ENCODE peak calls at places on chromosomes 6 and 20, in six cellular contexts. One of them, this sample, is unnamed. For H3K9me3, the result is how much of the 10 kb centered on the place peaks cover.

GRCh38 chr6:149642829-149643580 is 5.5 kb downstream of the KATNA1 start:
- DNase-seq in hepatocyte: no peak
- DNase-seq in CD4-positive, alpha-beta T cell: no peak
- DNase-seq in ovary: no peak
- DNase-seq in uterus: no peak
- DNase-seq in adrenal gland: no peak
- DNase-seq in this sample: no peak

GRCh38 chr6:89387516-89388222 is 24.4 kb downstream of the RRAGD start:
- DNase-seq in hepatocyte: no peak
- DNase-seq in CD4-positive, alpha-beta T cell: no peak
- DNase-seq in ovary: no peak
- DNase-seq in uterus: no peak
- DNase-seq in adrenal gland: no peak
- DNase-seq in this sample: peak

GRCh38 chr6:111238464-111239119 is 151.3 kb downstream of the SLC16A10 start:
- DNase-seq in hepatocyte: no peak
- DNase-seq in CD4-positive, alpha-beta T cell: no peak
- DNase-seq in ovary: no peak
- DNase-seq in uterus: no peak
- DNase-seq in adrenal gland: no peak
- DNase-seq in this sample: no peak

GRCh38 chr20:34365765-34366213 is 2.7 kb downstream of the ITCH start:
- DNase-seq in hepatocyte: no peak
- DNase-seq in CD4-positive, alpha-beta T cell: no peak
- DNase-seq in ovary: no peak
- DNase-seq in uterus: no peak
- DNase-seq in adrenal gland: peak
- DNase-seq in this sample: peak

GRCh38 chr6:13733178-13733851 is 21.7 kb upstream of the RANBP9 start:
- DNase-seq in hepatocyte: peak
- DNase-seq in CD4-positive, alpha-beta T cell: no peak
- DNase-seq in ovary: peak
- DNase-seq in uterus: peak
- DNase-seq in adrenal gland: peak
- DNase-seq in this sample: no peak

GRCh38 chr6:34044945-34045595 is 100.8 kb downstream of the GRM4 start:
- DNase-seq in hepatocyte: no peak
- DNase-seq in CD4-positive, alpha-beta T cell: no peak
- DNase-seq in ovary: no peak
- DNase-seq in uterus: no peak
- DNase-seq in adrenal gland: no peak
- DNase-seq in this sample: peak

GRCh38 chr20:32113861-32114260 is 4.3 kb downstream of the TM9SF4 start:
- DNase-seq in hepatocyte: no peak
- DNase-seq in CD4-positive, alpha-beta T cell: no peak
- DNase-seq in ovary: no peak
- DNase-seq in uterus: no peak
- DNase-seq in adrenal gland: no peak
- DNase-seq in this sample: no peak

GRCh38 chr6:36358235-36358915 is 21.7 kb upstream of the BNIP5 start:
- DNase-seq in hepatocyte: peak
- DNase-seq in CD4-positive, alpha-beta T cell: no peak
- DNase-seq in ovary: no peak
- DNase-seq in uterus: no peak
- DNase-seq in adrenal gland: no peak
- DNase-seq in this sample: no peak

GRCh38 chr6:140319209-140319608 is 944.8 kb upstream of the CITED2 start:
- DNase-seq in hepatocyte: peak
- DNase-seq in CD4-positive, alpha-beta T cell: no peak
- DNase-seq in ovary: no peak
- DNase-seq in uterus: no peak
- DNase-seq in adrenal gland: no peak
- DNase-seq in this sample: no peak

GRCh38 chr6:161226005-161226964 is 47.6 kb downstream of the AGPAT4 start:
- DNase-seq in hepatocyte: no peak
- DNase-seq in CD4-positive, alpha-beta T cell: no peak
- DNase-seq in ovary: no peak
- DNase-seq in uterus: no peak
- DNase-seq in adrenal gland: no peak
- DNase-seq in this sample: no peak

GRCh38 chr6:52391599-52391998 is 28.5 kb upstream of the EFHC1 start:
- DNase-seq in hepatocyte: no peak
- DNase-seq in CD4-positive, alpha-beta T cell: no peak
- DNase-seq in ovary: no peak
- DNase-seq in uterus: no peak
- DNase-seq in adrenal gland: no peak
- DNase-seq in this sample: no peak

GRCh38 chr6:105097288-105097687 is 82.5 kb downstream of the POPDC3 start:
- DNase-seq in hepatocyte: no peak
- DNase-seq in CD4-positive, alpha-beta T cell: no peak
- DNase-seq in ovary: no peak
- DNase-seq in uterus: no peak
- DNase-seq in adrenal gland: no peak
- DNase-seq in this sample: no peak

GRCh38 chr20:5612476-5613291 is 137.5 kb upstream of the SHLD1 start:
- DNase-seq in hepatocyte: no peak
- DNase-seq in CD4-positive, alpha-beta T cell: no peak
- DNase-seq in ovary: no peak
- DNase-seq in uterus: no peak
- DNase-seq in adrenal gland: peak
- DNase-seq in this sample: no peak

GRCh38 chr6:119844385-119844784 is 494.8 kb upstream of the MAN1A1 start:
- DNase-seq in hepatocyte: no peak
- DNase-seq in CD4-positive, alpha-beta T cell: no peak
- DNase-seq in ovary: no peak
- DNase-seq in uterus: no peak
- DNase-seq in adrenal gland: no peak
- DNase-seq in this sample: no peak

GRCh38 chr20:25038103-25038410 is 19.9 kb downstream of the ACSS1 start:
- DNase-seq in hepatocyte: no peak
- DNase-seq in CD4-positive, alpha-beta T cell: no peak
- DNase-seq in ovary: no peak
- DNase-seq in uterus: no peak
- DNase-seq in adrenal gland: no peak
- DNase-seq in this sample: no peak

GRCh38 chr6:151702851-151703629 is 104.4 kb upstream of the ESR1 start:
- DNase-seq in hepatocyte: no peak
- DNase-seq in CD4-positive, alpha-beta T cell: no peak
- DNase-seq in ovary: no peak
- DNase-seq in uterus: no peak
- DNase-seq in adrenal gland: no peak
- DNase-seq in this sample: no peak

GRCh38 chr20:48607544-48607865 is 220.3 kb downstream of the PREX1 start:
- DNase-seq in hepatocyte: no peak
- DNase-seq in CD4-positive, alpha-beta T cell: no peak
- DNase-seq in ovary: no peak
- DNase-seq in uterus: no peak
- DNase-seq in adrenal gland: no peak
- DNase-seq in this sample: no peak

GRCh38 chr6:75893058-75893775 is 144.2 kb downstream of the MYO6 start:
- DNase-seq in hepatocyte: peak
- DNase-seq in CD4-positive, alpha-beta T cell: no peak
- DNase-seq in ovary: no peak
- DNase-seq in uterus: no peak
- DNase-seq in adrenal gland: no peak
- DNase-seq in this sample: peak

GRCh38 chr20:50506270-50506579 is 4.0 kb upstream of the PTPN1 start:
- DNase-seq in hepatocyte: no peak
- DNase-seq in CD4-positive, alpha-beta T cell: no peak
- DNase-seq in ovary: no peak
- DNase-seq in uterus: no peak
- DNase-seq in adrenal gland: no peak
- DNase-seq in this sample: no peak

GRCh38 chr20:47099749-47100515 is 205.3 kb downstream of the EYA2 start:
- DNase-seq in hepatocyte: no peak
- DNase-seq in CD4-positive, alpha-beta T cell: no peak
- DNase-seq in ovary: no peak
- DNase-seq in uterus: peak
- DNase-seq in adrenal gland: peak
- DNase-seq in this sample: no peak
- H3K9me3 ChIP-seq in hepatocyte: under half
- H3K9me3 ChIP-seq in CD4-positive, alpha-beta T cell: under half
- H3K9me3 ChIP-seq in ovary: under half
- H3K9me3 ChIP-seq in uterus: under half
- H3K9me3 ChIP-seq in adrenal gland: under half
- H3K9me3 ChIP-seq in this sample: under half

GRCh38 chr20:36951977-36952738 is 650 bp upstream of the SAMHD1 start:
- DNase-seq in hepatocyte: no peak
- DNase-seq in CD4-positive, alpha-beta T cell: no peak
- DNase-seq in ovary: no peak
- DNase-seq in uterus: no peak
- DNase-seq in adrenal gland: no peak
- DNase-seq in this sample: no peak

GRCh38 chr20:36950432-36951197 is 893 bp downstream of the SAMHD1 start:
- DNase-seq in hepatocyte: peak
- DNase-seq in CD4-positive, alpha-beta T cell: no peak
- DNase-seq in ovary: no peak
- DNase-seq in uterus: peak
- DNase-seq in adrenal gland: no peak
- DNase-seq in this sample: peak

GRCh38 chr20:36956674-36957073 is 5.2 kb upstream of the SAMHD1 start:
- DNase-seq in hepatocyte: no peak
- DNase-seq in CD4-positive, alpha-beta T cell: no peak
- DNase-seq in ovary: no peak
- DNase-seq in uterus: no peak
- DNase-seq in adrenal gland: no peak
- DNase-seq in this sample: no peak

DNA sequence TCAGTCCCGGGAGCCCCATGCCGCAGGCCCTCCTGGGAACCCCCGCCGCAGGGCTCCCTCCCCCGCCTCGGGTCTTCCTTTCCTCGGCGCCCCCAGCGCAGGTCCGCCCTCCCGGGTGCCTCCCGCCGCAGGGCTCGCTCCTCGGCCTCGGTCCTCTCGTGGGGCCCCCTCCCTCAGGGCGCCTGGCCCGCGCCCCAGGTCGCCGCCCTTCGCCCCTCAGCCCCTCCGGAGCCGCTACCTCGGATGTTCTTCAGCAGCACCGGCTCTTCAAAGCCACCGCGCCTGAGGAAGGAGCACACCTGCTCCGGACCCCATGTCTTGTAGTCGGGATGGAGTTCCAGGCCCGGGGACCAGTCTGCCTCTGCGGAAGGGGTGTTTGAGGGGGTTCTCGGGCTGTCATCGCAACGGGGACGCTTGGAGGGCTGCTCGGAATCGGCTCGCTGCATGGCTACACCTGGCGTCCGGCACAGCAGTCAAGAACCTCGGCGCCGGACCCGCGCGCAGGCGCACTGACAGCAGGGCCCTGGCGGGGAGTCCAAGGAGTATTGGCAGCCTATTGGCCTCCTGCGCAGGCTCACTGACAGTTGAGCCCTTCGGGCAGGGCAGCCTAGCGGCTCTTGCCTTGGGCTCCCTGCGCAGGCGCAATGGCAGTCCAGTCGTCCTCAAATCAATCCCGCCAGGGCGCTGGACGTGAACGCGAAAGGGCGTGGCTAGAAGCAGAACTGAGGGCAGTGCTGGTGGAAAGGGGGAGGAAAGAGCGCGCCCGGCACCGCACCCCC is at the start of gene SAMHD1:
- DNase-seq in hepatocyte: peak
- DNase-seq in CD4-positive, alpha-beta T cell: peak
- DNase-seq in ovary: peak
- DNase-seq in uterus: peak
- DNase-seq in adrenal gland: peak
- DNase-seq in this sample: peak
- TF ChIP-seq CTCF in hepatocyte: no peak
- TF ChIP-seq CTCF in CD4-positive, alpha-beta T cell: no peak
- TF ChIP-seq CTCF in ovary: peak
- TF ChIP-seq CTCF in uterus: no peak
- TF ChIP-seq CTCF in adrenal gland: no peak
- TF ChIP-seq CTCF in this sample: no peak

DNA sequence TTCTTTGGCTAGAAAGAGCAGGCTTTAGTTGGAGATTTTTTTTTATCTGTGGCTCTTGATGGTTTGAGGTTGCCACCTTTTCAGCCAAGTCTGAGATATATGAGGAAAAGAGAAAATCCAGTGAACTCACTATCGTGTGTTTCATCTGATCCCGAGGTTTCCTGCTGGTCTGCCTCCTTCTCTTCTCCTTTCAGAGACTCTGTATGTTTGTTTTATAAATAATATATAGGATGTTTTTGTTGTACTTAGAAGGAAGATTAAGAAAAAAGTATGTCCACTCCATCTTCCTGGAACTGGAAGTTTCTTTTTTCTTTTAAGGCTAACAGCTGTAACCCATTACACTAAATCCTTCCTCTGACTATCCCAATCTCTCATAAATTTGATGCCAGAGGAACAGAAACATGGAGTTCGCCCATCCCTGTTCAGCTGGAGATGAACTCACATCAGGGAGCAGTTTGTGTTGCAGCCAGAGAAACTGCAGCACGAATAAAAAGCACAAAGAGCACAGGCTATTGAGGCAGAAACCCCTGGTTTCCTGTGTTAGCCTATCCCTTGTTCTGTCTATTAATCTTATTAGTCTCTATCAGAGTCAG is 20.7 kb downstream of the RIPK1 start:
- DNase-seq in hepatocyte: peak
- DNase-seq in CD4-positive, alpha-beta T cell: no peak
- DNase-seq in ovary: no peak
- DNase-seq in uterus: peak
- DNase-seq in adrenal gland: no peak
- DNase-seq in this sample: no peak
- H3K9me3 ChIP-seq in hepatocyte: under half
- H3K9me3 ChIP-seq in CD4-positive, alpha-beta T cell: under half
- H3K9me3 ChIP-seq in ovary: under half
- H3K9me3 ChIP-seq in uterus: under half
- H3K9me3 ChIP-seq in adrenal gland: under half
- H3K9me3 ChIP-seq in this sample: under half

GRCh38 chr6:132712366-132712765 is 1.5 kb downstream of the VNN1 start:
- DNase-seq in hepatocyte: no peak
- DNase-seq in CD4-positive, alpha-beta T cell: no peak
- DNase-seq in ovary: no peak
- DNase-seq in uterus: no peak
- DNase-seq in adrenal gland: no peak
- DNase-seq in this sample: no peak

GRCh38 chr6:132716238-132716637 is 2.4 kb upstream of the VNN1 start:
- DNase-seq in hepatocyte: no peak
- DNase-seq in CD4-positive, alpha-beta T cell: no peak
- DNase-seq in ovary: no peak
- DNase-seq in uterus: no peak
- DNase-seq in adrenal gland: no peak
- DNase-seq in this sample: no peak

GRCh38 chr6:132714160-132714559 is 305 bp upstream of the VNN1 start:
- DNase-seq in hepatocyte: no peak
- DNase-seq in CD4-positive, alpha-beta T cell: no peak
- DNase-seq in ovary: no peak
- DNase-seq in uterus: no peak
- DNase-seq in adrenal gland: no peak
- DNase-seq in this sample: no peak

GRCh38 chr6:132713355-132714134 is at the start of gene VNN1:
- DNase-seq in hepatocyte: no peak
- DNase-seq in CD4-positive, alpha-beta T cell: no peak
- DNase-seq in ovary: no peak
- DNase-seq in uterus: no peak
- DNase-seq in adrenal gland: peak
- DNase-seq in this sample: peak

DNA sequence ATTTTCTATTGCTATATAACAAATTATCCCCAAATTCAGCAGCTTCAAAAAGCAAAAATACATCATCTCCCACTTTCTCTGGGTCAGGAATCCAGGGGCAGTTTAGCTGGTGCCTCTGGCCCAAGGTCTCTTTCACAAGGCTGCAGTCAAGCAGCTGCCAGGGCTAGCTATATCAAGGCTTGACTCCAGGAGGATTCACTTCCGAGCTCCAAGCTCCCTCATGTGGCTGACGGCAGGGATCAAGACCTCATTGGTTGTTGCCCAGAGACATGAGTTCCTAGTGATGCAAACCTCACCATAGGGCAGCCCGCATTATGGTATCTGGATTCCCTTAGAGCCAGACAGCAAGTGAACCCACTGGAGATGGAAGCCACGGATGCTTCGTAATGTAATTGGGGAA is 1.3 kb upstream of the VNN1 start:
- DNase-seq in hepatocyte: peak
- DNase-seq in CD4-positive, alpha-beta T cell: no peak
- DNase-seq in ovary: no peak
- DNase-seq in uterus: no peak
- DNase-seq in adrenal gland: peak
- DNase-seq in this sample: no peak
- TF ChIP-seq CTCF in hepatocyte: peak
- TF ChIP-seq CTCF in CD4-positive, alpha-beta T cell: no peak
- TF ChIP-seq CTCF in ovary: no peak
- TF ChIP-seq CTCF in uterus: no peak
- TF ChIP-seq CTCF in adrenal gland: peak
- TF ChIP-seq CTCF in this sample: no peak

This sample was measured in OCI-LY7.